ENCODE peak calls at places on chromosome 16, in seven cellular contexts. L is IMR-90, H is GM12878, B is breast epithelium, U is ovary, A is A549, S is prostate gland. J is an unnamed sample.

GRCh38 chr16:76653390-76654026 is 376.3 kb downstream of the CNTNAP4 start:
- DNase-seq in L (peak; percentile 28), H (peak; percentile 9), B (no peak), U (no peak), A (peak; percentile 66), S (no peak), J (peak; percentile 26)

GRCh38 chr16:23060458-23061320 is 88.6 kb downstream of the USP31 start:
- DNase-seq in L (peak; percentile 77), H (peak; percentile 7), B (peak; percentile 66), U (peak; percentile 60), A (peak; percentile 78), S (peak; percentile 67), J (peak; percentile 55)

GRCh38 chr16:4684763-4685162 is 8.6 kb upstream of the NUDT16L1 start:
- DNase-seq in L (no peak), H (no peak), B (no peak), U (no peak), A (no peak), S (no peak), J (no peak)

GRCh38 chr16:23856345-23856744 is 20.6 kb downstream of the PRKCB start:
- DNase-seq in L (no peak), H (no peak), B (no peak), U (no peak), A (no peak), S (no peak), J (no peak)

GRCh38 chr16:23952128-23953041 is 116.6 kb downstream of the PRKCB start:
- DNase-seq in L (peak; percentile 21), H (no peak), B (no peak), U (no peak), A (no peak), S (no peak), J (peak; percentile 79)

GRCh38 chr16:48597563-48598392 is 12.2 kb downstream of the N4BP1 start:
- DNase-seq in L (peak; percentile 55), H (no peak), B (no peak), U (no peak), A (no peak), S (no peak), J (no peak)

GRCh38 chr16:89826531-89827382 is 1.5 kb upstream of the SPIRE2 start:
- DNase-seq in L (no peak), H (no peak), B (no peak), U (no peak), A (peak; percentile 22), S (no peak), J (no peak)

GRCh38 chr16:66207139-66207863 is 159.2 kb upstream of the CDH5 start:
- DNase-seq in L (no peak), H (no peak), B (peak; percentile 25), U (no peak), A (no peak), S (no peak), J (no peak)

GRCh38 chr16:76854234-76854633 is 336.8 kb upstream of the MON1B start:
- DNase-seq in L (no peak), H (no peak), B (no peak), U (no peak), A (peak; percentile 29), S (no peak), J (no peak)

GRCh38 chr16:73113326-73113720 is 65.4 kb upstream of the ZFHX3 start:
- DNase-seq in L (peak; percentile 25), H (no peak), B (no peak), U (no peak), A (no peak), S (no peak), J (no peak)

GRCh38 chr16:21264226-21265036 is 13.7 kb downstream of the CRYM start:
- DNase-seq in L (no peak), H (no peak), B (no peak), U (no peak), A (no peak), S (peak; percentile 55), J (no peak)

GRCh38 chr16:72836985-72837384 is 210.9 kb downstream of the ZFHX3 start:
- DNase-seq in L (no peak), H (no peak), B (no peak), U (no peak), A (peak; percentile 22), S (no peak), J (no peak)

GRCh38 chr16:70664325-70665112 is 18.2 kb downstream of the IL34 start:
- DNase-seq in L (no peak), H (no peak), B (no peak), U (no peak), A (no peak), S (no peak), J (no peak)

GRCh38 chr16:85800321-85800669 is 800 bp downstream of the COX4I1 start:
- DNase-seq in L (no peak), H (no peak), B (no peak), U (no peak), A (no peak), S (no peak), J (peak; percentile 59)

GRCh38 chr16:85111184-85111583 is 1.1 kb downstream of the CIBAR2 start:
- DNase-seq in L (no peak), H (no peak), B (no peak), U (no peak), A (no peak), S (no peak), J (no peak)

GRCh38 chr16:15689290-15689689 is 39.2 kb downstream of the NDE1 start:
- DNase-seq in L (peak; percentile 49), H (no peak), B (no peak), U (no peak), A (no peak), S (no peak), J (no peak)

GRCh38 chr16:15592324-15592723 is 50.6 kb downstream of the MARF1 start:
- DNase-seq in L (no peak), H (no peak), B (no peak), U (no peak), A (no peak), S (no peak), J (peak; percentile 25)

GRCh38 chr16:82043680-82044584 is 8.9 kb downstream of the HSD17B2 start:
- DNase-seq in L (peak; percentile 75), H (no peak), B (no peak), U (no peak), A (no peak), S (no peak), J (no peak)

GRCh38 chr16:16982614-16983013 is 488.1 kb downstream of the XYLT1 start:
- DNase-seq in L (no peak), H (no peak), B (no peak), U (no peak), A (peak; percentile 4), S (no peak), J (no peak)

GRCh38 chr16:2778692-2778958 is 1.5 kb upstream of the ELOB start:
- DNase-seq in L (no peak), H (no peak), B (no peak), U (no peak), A (no peak), S (no peak), J (no peak)

DNA sequence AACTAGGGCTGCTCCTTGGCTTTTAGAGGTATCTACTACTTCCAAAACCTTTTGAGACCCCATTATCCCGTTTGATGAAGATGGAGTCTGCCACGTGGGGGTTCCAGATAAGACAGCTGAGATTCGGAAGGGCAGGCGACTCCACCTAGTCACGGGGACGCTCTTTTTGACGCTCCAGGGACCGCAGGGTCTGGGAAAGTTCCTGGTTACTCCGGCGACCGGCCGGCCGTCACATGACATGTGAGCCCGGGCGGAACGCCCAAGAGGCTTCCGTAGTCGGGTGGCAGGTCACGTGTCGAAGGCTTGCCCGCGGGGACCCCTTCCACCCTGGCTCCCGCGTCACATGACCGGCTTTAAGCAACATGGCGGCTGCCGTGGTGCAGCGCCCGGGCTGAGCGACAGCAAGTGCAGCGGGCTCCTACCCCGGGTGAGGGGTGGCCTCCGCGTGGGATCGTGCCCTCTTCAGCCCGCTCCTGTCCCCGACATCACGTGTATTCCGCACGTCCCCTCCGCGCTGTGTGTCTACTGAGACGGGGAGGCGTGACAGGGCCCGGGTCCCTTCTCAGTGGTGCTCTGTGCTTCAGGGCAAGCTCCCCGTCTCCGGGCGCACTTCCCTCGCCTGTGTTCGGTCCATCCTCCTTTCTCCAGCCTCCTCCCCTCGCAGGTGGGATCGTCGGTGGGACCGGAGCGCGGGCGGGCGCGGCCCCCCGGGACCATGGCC is at the start of gene SPNS1:
- DNase-seq in L (peak; percentile 97), H (peak; percentile 74), B (peak; percentile 97), U (peak; percentile 97), A (peak; percentile 98), S (peak; percentile 97), J (peak; percentile 96)
- TF ChIP-seq POLR2A in L (peak; percentile 82), H (peak; percentile 92), B (no peak), U (peak; percentile 48), A (peak; percentile 69), S (peak; percentile 47), J (peak; percentile 90)

GRCh38 chr16:56623637-56624036 is 1.9 kb upstream of the MT1E start:
- DNase-seq in L (no peak), H (no peak), B (no peak), U (no peak), A (no peak), S (no peak), J (no peak)
- TF ChIP-seq POLR2A in L (no peak), H (no peak), B (no peak), U (no peak), A (no peak), S (no peak), J (no peak)

DNA sequence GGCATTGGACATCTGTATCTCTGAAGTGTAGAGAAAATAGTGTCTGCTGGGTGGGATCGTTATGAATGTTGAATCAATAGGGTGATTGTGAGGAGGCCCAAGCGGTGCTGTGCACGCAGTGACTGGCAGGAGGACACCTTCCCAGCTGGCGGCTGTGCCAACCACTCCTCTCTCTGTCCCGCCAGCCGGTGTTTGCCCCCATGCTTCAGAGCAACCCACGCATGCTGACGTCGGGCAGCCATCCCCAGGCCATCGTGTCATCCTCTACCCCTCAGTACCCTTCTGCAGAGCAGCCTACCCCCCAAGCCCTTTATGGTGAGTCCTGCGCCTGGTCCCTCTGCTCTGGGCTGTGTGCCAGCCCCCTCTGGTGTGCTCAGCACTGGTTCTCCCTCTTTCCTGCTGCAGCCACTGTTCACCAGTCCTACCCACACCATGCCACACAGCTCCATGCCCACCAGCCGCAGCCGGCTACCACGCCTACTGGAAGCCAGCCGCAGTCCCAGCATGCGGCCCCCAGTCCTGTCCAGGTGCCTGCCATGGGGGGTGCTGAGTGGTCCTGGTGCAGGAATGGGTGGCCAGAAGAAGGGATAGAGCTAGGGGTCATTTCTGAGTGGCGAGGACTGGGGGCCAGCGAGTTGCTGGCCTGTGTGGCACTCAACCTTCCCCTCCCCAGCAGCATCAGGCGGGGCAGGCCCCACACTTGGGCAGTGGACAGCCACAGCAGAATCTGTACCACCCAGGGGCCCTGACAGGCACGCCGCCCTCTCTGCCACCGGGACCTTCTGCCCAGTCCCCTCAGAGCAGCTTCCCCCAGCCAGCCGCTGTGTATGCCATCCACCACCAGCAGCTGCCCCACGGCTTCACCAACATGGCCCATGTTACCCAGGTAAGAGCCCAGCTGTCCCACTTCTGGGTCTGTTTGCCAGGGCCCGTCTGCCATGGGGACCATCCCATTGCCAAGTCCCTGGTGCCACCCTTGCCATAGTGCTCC is 11.0 kb downstream of the TUFM start:
- DNase-seq in L (no peak), H (no peak), B (no peak), U (no peak), A (no peak), S (no peak), J (no peak)
- TF ChIP-seq POLR2A in L (no peak), H (peak; percentile 49), B (no peak), U (no peak), A (no peak), S (no peak), J (no peak)

DNA sequence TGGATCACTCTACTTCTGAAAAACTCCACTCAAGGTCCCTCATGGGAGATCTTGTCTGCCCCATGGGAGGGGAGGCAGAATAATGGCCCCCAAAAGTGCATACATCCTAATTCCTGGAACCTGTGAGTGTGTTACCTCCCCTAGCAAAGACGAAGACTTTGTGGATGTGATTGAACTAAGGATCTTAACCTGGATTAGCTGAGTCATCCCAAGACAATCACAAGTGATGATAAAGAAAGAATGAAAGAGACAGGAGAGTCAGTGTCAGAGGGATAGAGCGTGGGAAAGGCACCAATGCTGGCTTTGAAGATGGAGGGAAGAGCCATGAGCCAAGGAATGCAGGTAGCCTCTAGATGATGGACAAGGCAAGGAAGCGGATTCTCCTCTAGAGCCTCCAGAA is 374.7 kb upstream of the DYNLRB2 start:
- DNase-seq in L (no peak), H (no peak), B (no peak), U (no peak), A (no peak), S (no peak), J (no peak)
- TF ChIP-seq POLR2A in L (no peak), H (no peak), B (no peak), U (no peak), A (no peak), S (no peak), J (no peak)

J was measured in erythroblast.